ENCODE peak calls at places on chromosomes 12 and 14, in six cellular contexts. F is tibial nerve; C is effector memory CD4-positive, alpha-beta T cell; J is esophagus squamous epithelium; H is mammary epithelial cell; X is neuronal stem cell. N is an unnamed sample.

GRCh38 chr12:32155911-32156585 is 49.4 kb downstream of the BICD1 start:
- DNase-seq in F (no peak), C (no peak), J (no peak), H (peak; percentile 14), X (no peak), N (no peak)

GRCh38 chr12:60176891-60177290 is 581.1 kb downstream of the SLC16A7 start:
- DNase-seq in F (no peak), C (no peak), J (no peak), H (no peak), X (no peak), N (no peak)

GRCh38 chr14:59189281-59189821 is 884 bp downstream of the DAAM1 start:
- DNase-seq in F (no peak), C (no peak), J (no peak), H (peak; percentile 31), X (peak; percentile 17), N (peak; percentile 22)

GRCh38 chr12:101747695-101748094 is 8.4 kb upstream of the SYCP3 start:
- DNase-seq in F (no peak), C (no peak), J (no peak), H (no peak), X (no peak), N (no peak)

GRCh38 chr14:47277703-47278102 is 397.7 kb downstream of the MDGA2 start:
- DNase-seq in F (no peak), C (no peak), J (no peak), H (no peak), X (no peak), N (no peak)

GRCh38 chr14:36901846-36902245 is 240.2 kb downstream of the PAX9 start:
- DNase-seq in F (no peak), C (no peak), J (no peak), H (no peak), X (no peak), N (no peak)

GRCh38 chr14:52791204-52792096 is at the start of gene GNPNAT1:
- DNase-seq in F (peak; percentile 74), C (peak; percentile 85), J (peak; percentile 32), H (peak; percentile 90), X (peak; percentile 81), N (peak; percentile 94)

GRCh38 chr12:121611306-121611705 is 15.0 kb upstream of the ORAI1 start:
- DNase-seq in F (no peak), C (no peak), J (no peak), H (no peak), X (no peak), N (no peak)

GRCh38 chr12:28023156-28023887 is 50.8 kb upstream of the PTHLH start:
- DNase-seq in F (no peak), C (no peak), J (no peak), H (peak; percentile 97), X (no peak), N (peak; percentile 55)

GRCh38 chr14:61927521-61927920 is 165.3 kb downstream of the SNAPC1 start:
- DNase-seq in F (no peak), C (no peak), J (no peak), H (peak; percentile 70), X (no peak), N (no peak)

GRCh38 chr12:123094349-123095073 is 56.4 kb downstream of the PITPNM2 start:
- DNase-seq in F (peak; percentile 21), C (no peak), J (no peak), H (peak; percentile 78), X (no peak), N (no peak)

GRCh38 chr14:80764496-80764895 is 177.0 kb downstream of the CEP128 start:
- DNase-seq in F (no peak), C (no peak), J (no peak), H (no peak), X (no peak), N (no peak)

GRCh38 chr12:102390068-102390467 is 90.3 kb downstream of the IGF1 start:
- DNase-seq in F (no peak), C (no peak), J (no peak), H (no peak), X (no peak), N (no peak)

GRCh38 chr12:54019924-54020586 is 8.2 kb upstream of the HOXC6 start:
- DNase-seq in F (no peak), C (no peak), J (no peak), H (peak; percentile 17), X (no peak), N (no peak)

GRCh38 chr12:93549174-93549573 is 23.3 kb upstream of the SOCS2 start:
- DNase-seq in F (no peak), C (no peak), J (no peak), H (no peak), X (no peak), N (no peak)

GRCh38 chr12:98754095-98754494 is 109.0 kb downstream of the APAF1 start:
- DNase-seq in F (no peak), C (no peak), J (no peak), H (peak; percentile 21), X (no peak), N (peak; percentile 64)

GRCh38 chr12:101710289-101710688 is 12.8 kb downstream of the CHPT1 start:
- DNase-seq in F (no peak), C (no peak), J (no peak), H (no peak), X (no peak), N (no peak)

GRCh38 chr12:112170376-112170775 is 45.0 kb downstream of the TRAFD1 start:
- DNase-seq in F (peak; percentile 43), C (no peak), J (no peak), H (no peak), X (no peak), N (peak; percentile 40)

GRCh38 chr12:48350249-48351021 is at the start of gene ZNF641:
- DNase-seq in F (peak; percentile 50), C (peak; percentile 78), J (no peak), H (peak; percentile 71), X (peak; percentile 56), N (peak; percentile 85)

GRCh38 chr12:92108651-92109050 is 37.0 kb downstream of the BTG1 start:
- DNase-seq in F (peak; percentile 18), C (no peak), J (no peak), H (no peak), X (no peak), N (peak; percentile 79)

GRCh38 chr12:6329693-6330045 is 12.2 kb downstream of the TNFRSF1A start:
- DNase-seq in F (no peak), C (no peak), J (no peak), H (no peak), X (no peak), N (no peak)

DNA sequence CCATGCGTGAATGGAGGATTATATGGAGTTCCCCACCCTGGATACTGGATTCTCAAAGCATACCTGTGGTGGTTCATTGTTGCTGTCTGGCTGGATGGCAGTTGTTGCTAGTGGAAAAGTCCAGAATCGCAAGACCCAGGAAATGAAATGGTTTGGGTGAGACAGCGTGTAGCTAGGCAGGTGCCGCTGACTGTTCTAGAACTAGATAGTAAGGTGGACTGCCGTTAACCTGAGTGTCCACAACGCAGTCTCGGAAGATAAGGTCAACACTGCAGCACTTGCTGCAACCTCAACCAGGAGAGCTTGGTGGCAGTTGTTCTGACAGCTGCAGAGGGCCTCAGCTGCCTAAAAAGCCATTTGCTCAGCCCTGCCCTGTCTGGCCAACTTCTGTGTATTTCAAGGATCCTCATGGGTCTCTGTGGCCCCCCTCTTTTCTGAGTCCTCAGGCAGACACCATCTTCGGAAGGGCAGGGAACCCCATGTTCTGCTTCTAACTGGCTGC is 15.5 kb upstream of the IRF2BPL start:
- DNase-seq in F (no peak), C (no peak), J (no peak), H (no peak), X (no peak), N (no peak)
- H3K4me1 ChIP-seq in F (peaks cover 81% of the 10 kb centered on the region), C (peaks cover 44% of the 10 kb centered on the region), J (peaks cover 82% of the 10 kb centered on the region), H (peaks cover 74% of the 10 kb centered on the region), X (peaks cover 18% of the 10 kb centered on the region), N (peaks cover 62% of the 10 kb centered on the region)

DNA sequence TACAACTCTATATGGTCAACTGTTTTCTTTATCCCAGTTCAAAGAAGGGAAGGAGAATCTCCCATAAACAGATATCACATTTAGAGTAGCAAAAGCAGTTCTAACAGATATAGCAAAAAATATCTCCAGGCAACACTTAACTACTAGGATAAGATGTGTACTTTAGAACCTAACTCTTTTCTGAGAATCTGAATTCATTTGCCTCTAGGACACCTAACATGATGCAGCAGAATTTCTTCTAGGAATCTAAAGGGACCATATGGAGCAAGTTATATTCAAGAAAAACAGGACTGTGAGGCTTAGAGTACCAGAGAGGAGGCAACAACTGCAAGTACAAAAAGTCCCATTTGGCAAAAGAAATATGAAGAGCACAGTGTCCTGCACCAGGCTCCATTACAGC is 24.4 kb upstream of the CAPRIN2 start:
- DNase-seq in F (no peak), C (no peak), J (no peak), H (no peak), X (no peak), N (no peak)
- H3K27ac ChIP-seq in F (no peak overlapping the region), C (no peak overlapping the region), J (no peak overlapping the region), H (no peak overlapping the region), X (no peak overlapping the region), N (no peak overlapping the region)

GRCh38 chr12:12720052-12720451 is 2.9 kb downstream of the CDKN1B start:
- DNase-seq in F (no peak), C (no peak), J (no peak), H (peak; percentile 65), X (no peak), N (no peak)
- H3K4me3 ChIP-seq in F (peak overlapping the region; percentile 96), C (peak overlapping the region; percentile 99), J (peak overlapping the region; percentile 77), H (peak overlapping the region; percentile 95), X (peak overlapping the region; percentile 94), N (peak overlapping the region; percentile 96)

GRCh38 chr14:20578784-20579502 is 8.9 kb downstream of the RNASE11 start:
- DNase-seq in F (no peak), C (no peak), J (no peak), H (no peak), X (no peak), N (no peak)
- H3K4me1 ChIP-seq in F (no peaks in the 10 kb centered on the region), C (no peaks in the 10 kb centered on the region), J (no peaks in the 10 kb centered on the region), H (no peaks in the 10 kb centered on the region), X (peaks cover 12% of the 10 kb centered on the region), N (no peaks in the 10 kb centered on the region)

DNA sequence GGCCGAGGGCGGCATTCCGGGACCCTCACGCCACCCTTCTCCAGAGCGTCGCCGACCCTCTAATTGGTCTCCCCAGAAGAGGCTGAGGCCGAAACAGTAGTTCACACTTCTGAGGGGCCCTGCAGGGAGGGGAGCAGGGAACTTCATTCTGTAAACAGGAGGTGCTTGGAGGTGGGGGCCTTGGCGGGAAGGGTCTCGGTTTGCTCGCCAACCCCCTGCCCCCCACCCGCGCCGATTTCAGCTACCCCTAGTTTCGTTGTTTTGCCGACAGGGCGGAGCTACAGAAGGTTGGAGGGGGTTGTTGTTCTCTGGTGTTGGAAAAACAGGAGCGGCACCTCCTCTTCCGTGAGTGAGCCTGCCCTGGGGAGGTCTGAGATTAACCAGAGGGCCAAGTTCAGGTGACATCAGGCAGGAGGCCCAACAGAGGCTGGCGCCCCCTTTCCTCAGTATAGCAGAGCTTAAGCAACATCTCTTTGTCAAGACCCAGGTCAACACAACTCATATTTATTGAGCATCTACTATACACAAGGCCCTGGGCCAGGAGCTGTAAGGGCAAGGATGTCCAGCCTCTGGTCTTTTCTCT is 682 bp downstream of the ERBB3 start:
- DNase-seq in F (no peak), C (no peak), J (no peak), H (no peak), X (no peak), N (no peak)
- H3K27ac ChIP-seq in F (peak overlapping the region; percentile 43), C (peak overlapping the region; percentile 22), J (peak overlapping the region; percentile 99), H (peak overlapping the region; percentile 6), X (no peak overlapping the region), N (no peak overlapping the region)